ENCODE peak calls at places on chromosome 6, in four cellular contexts. J, M, X and S are unnamed samples.

GRCh38 chr6:133241901-133242760 is 974 bp downstream of the EYA4 start:
- DNase-seq in M (no peak), X (peak; percentile 22), J (no peak), S (peak; percentile 27)

GRCh38 chr6:149354009-149354408 is 36.5 kb downstream of the TAB2 start:
- DNase-seq in M (no peak), X (no peak), J (no peak), S (no peak)

GRCh38 chr6:17096076-17096475 is 5.8 kb upstream of the STMND1 start:
- DNase-seq in M (no peak), J (no peak), X (no peak), S (no peak)

GRCh38 chr6:167157867-167158266 is at the start of gene GPR31:
- DNase-seq in J (no peak), X (no peak), M (no peak), S (no peak)

GRCh38 chr6:113860165-113860955 is 3.2 kb downstream of the MARCKS start:
- DNase-seq in M (no peak), X (peak; percentile 48), J (no peak), S (peak; percentile 62)

GRCh38 chr6:126312013-126312665 is 27.8 kb upstream of the CENPW start:
- DNase-seq in X (no peak), M (no peak), J (no peak), S (no peak)

GRCh38 chr6:34027445-34027936 is 118.4 kb downstream of the GRM4 start:
- DNase-seq in J (peak; percentile 34), M (peak; percentile 51), X (peak; percentile 42), S (no peak)

GRCh38 chr6:139655783-139656705 is 281.6 kb upstream of the CITED2 start:
- DNase-seq in X (no peak), M (no peak), J (no peak), S (no peak)

GRCh38 chr6:34350100-34350936 is 42.2 kb downstream of the NUDT3 start:
- DNase-seq in J (no peak), M (no peak), X (no peak), S (no peak)

GRCh38 chr6:110575910-110576463 is 99.6 kb upstream of the SLC22A16 start:
- DNase-seq in M (no peak), X (no peak), J (no peak), S (no peak)

GRCh38 chr6:155765275-155766194 is 309.9 kb upstream of the NOX3 start:
- DNase-seq in X (no peak), M (no peak), J (no peak), S (no peak)

GRCh38 chr6:16803294-16804006 is 42.2 kb upstream of the ATXN1 start:
- DNase-seq in X (peak; percentile 57), M (no peak), J (no peak), S (no peak)

GRCh38 chr6:96611342-96611964 is 48.5 kb downstream of the FHL5 start:
- DNase-seq in M (no peak), X (no peak), J (no peak), S (no peak)